ENCODE peak calls at places on chromosomes 1 and 21, in eight cellular contexts. X, R, K, H, J, I, C and N are unnamed samples.

GRCh38 chr1:231800071-231800470 is 173.5 kb downstream of the DISC1 start:
- DNase-seq in H (no peak), I (no peak), C (peak; percentile 18), K (no peak), X (peak; percentile 67), J (no peak), R (no peak), N (peak; percentile 60)

GRCh38 chr1:181777812-181778211 is 283.7 kb downstream of the ZNF648 start:
- DNase-seq in C (no peak), J (no peak), X (no peak), I (no peak), H (no peak), K (no peak), R (no peak), N (no peak)

GRCh38 chr21:27694667-27695066 is 727.8 kb upstream of the ADAMTS5 start:
- DNase-seq in H (no peak), C (no peak), K (no peak), J (no peak), X (no peak), I (no peak), R (no peak), N (no peak)

GRCh38 chr21:40850071-40850470 is 3.1 kb upstream of the DSCAM start:
- DNase-seq in C (no peak), J (no peak), H (no peak), I (no peak), K (no peak), R (no peak), X (no peak), N (no peak)

GRCh38 chr1:145917595-145917994 is 922 bp downstream of the PEX11B start:
- DNase-seq in J (no peak), I (no peak), K (no peak), X (no peak), R (no peak), C (no peak), H (no peak), N (no peak)

GRCh38 chr1:203465943-203466342 is 9.7 kb upstream of the PRELP start:
- DNase-seq in X (peak; percentile 9), K (no peak), I (peak; percentile 24), H (no peak), R (no peak), J (peak; percentile 74), C (no peak), N (no peak)

GRCh38 chr1:29809446-29810120 is 573.3 kb downstream of the PTPRU start:
- DNase-seq in I (no peak), C (no peak), H (no peak), J (no peak), K (no peak), R (no peak), X (no peak), N (no peak)

GRCh38 chr21:33750017-33750416 is 107.7 kb downstream of the ITSN1 start:
- DNase-seq in X (no peak), K (no peak), C (no peak), R (no peak), I (no peak), J (no peak), H (no peak), N (no peak)

GRCh38 chr1:183074215-183074614 is 51.0 kb downstream of the LAMC1 start:
- DNase-seq in X (no peak), K (no peak), I (peak; percentile 26), C (no peak), R (no peak), J (no peak), H (no peak), N (no peak)

GRCh38 chr1:183073320-183073719 is 50.1 kb downstream of the LAMC1 start:
- DNase-seq in H (no peak), K (no peak), J (no peak), R (no peak), I (peak; percentile 27), X (no peak), C (no peak), N (no peak)

GRCh38 chr1:183069562-183070216 is 46.5 kb downstream of the LAMC1 start:
- DNase-seq in H (no peak), J (no peak), I (no peak), R (no peak), X (no peak), K (peak; percentile 66), C (peak; percentile 47), N (no peak)

GRCh38 chr1:183070234-183070922 is 47.2 kb downstream of the LAMC1 start:
- DNase-seq in I (no peak), J (no peak), H (no peak), K (no peak), R (no peak), X (no peak), C (peak; percentile 40), N (no peak)

GRCh38 chr1:183070923-183071618 is 47.9 kb downstream of the LAMC1 start:
- DNase-seq in R (peak; percentile 95), K (no peak), X (peak; percentile 96), H (peak; percentile 15), I (no peak), C (peak; percentile 93), J (no peak), N (peak; percentile 78)
- TF ChIP-seq CTCF in R (no peak), K (no peak), X (no peak), H (no peak), I (no peak), C (no peak), J (no peak), N (no peak)

GRCh38 chr1:25145775-25146381 is 86.4 kb downstream of the SYF2 start:
- DNase-seq in C (no peak), J (no peak), I (no peak), H (no peak), K (no peak), X (no peak), R (no peak), N (no peak)
- H3K4me3 ChIP-seq in C (no peak overlapping the region), J (no peak overlapping the region), I (no peak overlapping the region), H (no peak overlapping the region), K (no peak overlapping the region), X (no peak overlapping the region), R (no peak overlapping the region), N (no peak overlapping the region)

DNA sequence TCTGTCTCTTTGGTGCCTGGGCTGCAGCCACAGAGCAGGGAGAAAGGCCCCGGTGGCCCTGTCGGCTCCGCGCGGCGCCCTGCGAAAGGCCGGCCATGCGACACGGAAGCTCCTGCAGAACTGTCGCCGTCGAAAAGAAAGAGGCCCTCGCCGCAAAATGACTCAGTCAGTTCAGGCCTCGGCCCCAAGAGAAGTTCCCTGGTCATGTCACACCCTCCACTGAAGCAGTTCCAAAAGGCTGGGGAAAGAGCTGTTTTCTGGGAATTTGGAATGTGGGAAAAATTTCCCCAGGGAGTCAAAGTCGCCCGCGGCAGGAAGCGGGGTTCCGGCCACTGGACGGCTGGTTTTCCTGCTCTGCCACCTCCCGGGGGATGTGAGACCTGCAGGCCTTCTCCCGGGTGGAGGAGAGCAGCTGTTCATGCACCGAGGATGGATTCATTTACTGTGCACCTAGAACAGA is 115.8 kb upstream of the ZNF678 start:
- DNase-seq in C (no peak), H (no peak), K (no peak), R (no peak), I (no peak), J (peak; percentile 66), X (no peak), N (peak; percentile 51)
- TF ChIP-seq CTCF in C (peak; percentile 29), H (no peak), K (peak; percentile 22), R (peak; percentile 30), I (peak; percentile 63), J (peak; percentile 46), X (peak; percentile 62), N (peak; percentile 57)

DNA sequence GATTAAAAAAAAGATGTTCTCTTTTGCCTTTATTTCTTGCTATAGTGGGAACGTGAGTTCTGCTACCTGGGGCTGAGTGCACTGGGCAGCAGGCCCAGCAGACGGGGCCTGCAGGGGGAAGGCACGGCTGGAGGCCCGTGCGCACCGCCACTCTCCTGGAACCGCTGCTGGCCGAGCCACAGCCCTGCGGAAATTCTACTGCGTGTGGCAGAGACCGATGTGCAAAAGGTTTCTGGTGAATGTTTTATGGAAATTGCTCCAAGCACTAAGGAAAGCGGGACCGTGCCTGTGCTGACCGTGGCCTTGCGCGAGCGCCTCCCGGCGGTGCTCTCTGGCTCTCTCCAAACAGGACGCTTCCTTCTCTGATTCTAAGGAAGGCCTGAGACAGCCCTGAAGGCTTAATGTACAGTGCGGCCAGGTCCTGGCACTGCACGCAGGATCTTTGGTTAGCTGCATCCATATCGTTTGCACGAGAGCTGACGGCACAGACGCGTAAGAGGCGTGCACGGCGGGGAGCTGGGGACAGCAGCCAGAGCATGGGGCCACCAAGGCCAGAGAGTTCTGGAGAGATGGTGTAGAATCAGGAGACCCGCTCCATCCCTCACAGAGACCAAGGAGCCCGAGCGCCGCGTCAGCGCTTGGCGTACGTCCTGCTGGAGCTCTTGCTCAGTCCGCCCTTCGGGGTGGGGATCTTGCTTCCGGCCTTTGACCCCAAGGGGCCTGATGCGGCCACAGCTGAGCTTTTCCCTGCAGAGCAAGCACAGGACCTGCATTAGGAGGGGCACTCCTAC is 18.7 kb upstream of the LRRC47 start:
- DNase-seq in K (no peak), J (no peak), I (no peak), H (no peak), C (no peak), X (no peak), R (no peak), N (no peak)
- H3K4me3 ChIP-seq in K (no peak overlapping the region), J (no peak overlapping the region), I (no peak overlapping the region), H (no peak overlapping the region), C (no peak overlapping the region), X (no peak overlapping the region), R (no peak overlapping the region), N (no peak overlapping the region)

GRCh38 chr1:223758734-223759133 is 46.4 kb downstream of the CAPN2 start:
- DNase-seq in K (no peak), I (no peak), R (no peak), C (no peak), J (no peak), X (no peak), H (no peak), N (no peak)

GRCh38 chr1:223760833-223761232 is 48.5 kb downstream of the CAPN2 start:
- DNase-seq in R (no peak), J (no peak), H (no peak), I (no peak), C (no peak), X (no peak), K (no peak), N (no peak)

GRCh38 chr1:223761416-223761815 is 49.1 kb downstream of the CAPN2 start:
- DNase-seq in K (no peak), X (no peak), I (no peak), R (peak; percentile 27), H (no peak), J (no peak), C (no peak), N (peak; percentile 42)

GRCh38 chr1:223756806-223757700 is 44.7 kb downstream of the CAPN2 start:
- DNase-seq in C (no peak), X (no peak), J (no peak), R (no peak), K (no peak), I (no peak), H (no peak), N (no peak)

GRCh38 chr1:223759273-223759672 is 46.9 kb downstream of the CAPN2 start:
- DNase-seq in K (no peak), X (no peak), H (no peak), C (no peak), J (no peak), R (no peak), I (no peak), N (no peak)
- TF ChIP-seq CTCF in K (no peak), X (no peak), H (no peak), C (no peak), J (no peak), R (no peak), I (no peak), N (no peak)